ENCODE peak calls at places on chromosomes 4 and X, in ten cellular contexts. X is NCI-H446; E is trophoblast cell; T is NCI-H187; Y is activated naive CD4-positive, alpha-beta T cell treated with anti-CD3 and anti-CD28 coated beads, Interleukin-2, amount 10 ng/mL, durations not matched to agents 7 days and 5 days; I is activated T-cell treated with anti-CD3 and anti-CD28 coated beads, Interleukin-2, amount 50 U/mL, for 72 hours; N is AG10803; R is NCI-H524; L is activated CD4-positive, CD25-positive, alpha-beta regulatory T cell; M is NCI-H2171 treated with DMSO at 0.1 percent for 48 hours. D is an unnamed sample.

GRCh38 chrX:34900691-34901090 is 41.9 kb upstream of the FAM47B start:
- DNase-seq in X (no peak), E (no peak), T (no peak), Y (no peak), I (no peak), N (peak; percentile 11), R (no peak), L (no peak), M (no peak), D (no peak)

GRCh38 chrX:120561634-120562568 is 1.1 kb upstream of the CUL4B start:
- DNase-seq in X (no peak), E (no peak), T (no peak), Y (no peak), I (no peak), N (no peak), R (no peak), L (no peak), M (no peak), D (no peak)

GRCh38 chr4:35972814-35973213 is 271.5 kb downstream of the ARAP2 start:
- DNase-seq in X (no peak), E (no peak), T (no peak), Y (no peak), I (no peak), N (no peak), R (no peak), L (no peak), M (no peak), D (no peak)

GRCh38 chr4:15003441-15003890 is 1.2 kb downstream of the CPEB2 start:
- DNase-seq in X (no peak), E (no peak), T (peak; percentile 44), Y (peak; percentile 68), I (peak; percentile 71), N (peak; percentile 30), R (peak; percentile 49), L (peak; percentile 23), M (no peak), D (no peak)

GRCh38 chr4:75658881-75659280 is 14.3 kb downstream of the G3BP2 start:
- DNase-seq in X (no peak), E (no peak), T (no peak), Y (no peak), I (no peak), N (peak; percentile 33), R (no peak), L (no peak), M (no peak), D (no peak)

GRCh38 chr4:145812902-145813301 is 125.7 kb downstream of the ZNF827 start:
- DNase-seq in X (no peak), E (peak; percentile 82), T (no peak), Y (no peak), I (no peak), N (no peak), R (no peak), L (no peak), M (no peak), D (no peak)

GRCh38 chrX:46873746-46874145 is 36.9 kb downstream of the RP2 start:
- DNase-seq in X (no peak), E (no peak), T (no peak), Y (no peak), I (no peak), N (no peak), R (no peak), L (no peak), M (no peak), D (no peak)

GRCh38 chrX:15643786-15644559 is 20.6 kb downstream of the CLTRN start:
- DNase-seq in X (no peak), E (no peak), T (no peak), Y (no peak), I (no peak), N (no peak), R (no peak), L (no peak), M (no peak), D (no peak)

GRCh38 chrX:123155327-123155726 is 28.8 kb upstream of the GRIA3 start:
- DNase-seq in X (no peak), E (no peak), T (no peak), Y (no peak), I (no peak), N (no peak), R (no peak), L (no peak), M (no peak), D (no peak)